ENCODE peak calls at places on chromosomes 3 and 15, in seven cellular contexts. One of them, this sample, is unnamed. For H3K4me1, the result is how much of the 10 kb centered on the place peaks cover.

GRCh38 chr3:72380711-72381508 is 467.3 kb downstream of the SHQ1 start:
- DNase-seq in thoracic aorta: no peak
- DNase-seq in psoas muscle: no peak
- DNase-seq in GM23248: no peak
- DNase-seq in OCI-LY7: no peak
- DNase-seq in mesenchymal stem cell: no peak
- DNase-seq in uterus: no peak
- DNase-seq in this sample: no peak

GRCh38 chr3:1092771-1093170 is at the start of gene CNTN6:
- DNase-seq in mesenchymal stem cell: peak
- DNase-seq in psoas muscle: no peak
- DNase-seq in GM23248: no peak
- DNase-seq in thoracic aorta: no peak
- DNase-seq in OCI-LY7: no peak
- DNase-seq in uterus: no peak
- DNase-seq in this sample: peak

GRCh38 chr15:67311751-67312150 is 57.2 kb downstream of the IQCH start:
- DNase-seq in OCI-LY7: no peak
- DNase-seq in uterus: no peak
- DNase-seq in thoracic aorta: no peak
- DNase-seq in mesenchymal stem cell: no peak
- DNase-seq in GM23248: no peak
- DNase-seq in psoas muscle: no peak
- DNase-seq in this sample: no peak

GRCh38 chr3:117719316-117719926 is 1009.8 kb downstream of the TUSC7 start:
- DNase-seq in mesenchymal stem cell: peak
- DNase-seq in psoas muscle: no peak
- DNase-seq in OCI-LY7: peak
- DNase-seq in GM23248: peak
- DNase-seq in thoracic aorta: no peak
- DNase-seq in uterus: no peak
- DNase-seq in this sample: peak

GRCh38 chr3:57956119-57956832 is 51.9 kb upstream of the FLNB start:
- DNase-seq in psoas muscle: no peak
- DNase-seq in OCI-LY7: no peak
- DNase-seq in thoracic aorta: no peak
- DNase-seq in uterus: no peak
- DNase-seq in GM23248: peak
- DNase-seq in mesenchymal stem cell: peak
- DNase-seq in this sample: no peak

GRCh38 chr3:178270838-178271237 is 265.4 kb upstream of the KCNMB2 start:
- DNase-seq in mesenchymal stem cell: no peak
- DNase-seq in GM23248: peak
- DNase-seq in psoas muscle: no peak
- DNase-seq in OCI-LY7: no peak
- DNase-seq in uterus: no peak
- DNase-seq in thoracic aorta: no peak
- DNase-seq in this sample: no peak

GRCh38 chr3:4670352-4670751 is 177.2 kb downstream of the ITPR1 start:
- DNase-seq in mesenchymal stem cell: peak
- DNase-seq in uterus: no peak
- DNase-seq in psoas muscle: no peak
- DNase-seq in GM23248: peak
- DNase-seq in OCI-LY7: peak
- DNase-seq in thoracic aorta: no peak
- DNase-seq in this sample: peak

GRCh38 chr15:31336943-31337295 is 10.3 kb downstream of the KLF13 start:
- DNase-seq in psoas muscle: no peak
- DNase-seq in uterus: no peak
- DNase-seq in GM23248: no peak
- DNase-seq in thoracic aorta: no peak
- DNase-seq in mesenchymal stem cell: no peak
- DNase-seq in OCI-LY7: no peak
- DNase-seq in this sample: no peak

GRCh38 chr3:187014417-187014864 is 84.1 kb downstream of the ST6GAL1 start:
- DNase-seq in mesenchymal stem cell: no peak
- DNase-seq in GM23248: no peak
- DNase-seq in uterus: no peak
- DNase-seq in thoracic aorta: no peak
- DNase-seq in OCI-LY7: no peak
- DNase-seq in psoas muscle: no peak
- DNase-seq in this sample: no peak

GRCh38 chr3:46187876-46188275 is 20.2 kb downstream of the CCR1 start:
- DNase-seq in uterus: no peak
- DNase-seq in thoracic aorta: no peak
- DNase-seq in psoas muscle: no peak
- DNase-seq in OCI-LY7: no peak
- DNase-seq in mesenchymal stem cell: peak
- DNase-seq in GM23248: peak
- DNase-seq in this sample: no peak

GRCh38 chr3:49803464-49804140 is 541 bp downstream of the INKA1 start:
- DNase-seq in psoas muscle: no peak
- DNase-seq in thoracic aorta: no peak
- DNase-seq in OCI-LY7: peak
- DNase-seq in GM23248: peak
- DNase-seq in uterus: peak
- DNase-seq in mesenchymal stem cell: no peak
- DNase-seq in this sample: peak

GRCh38 chr3:13546667-13547171 is 2.2 kb upstream of the FBLN2 start:
- DNase-seq in OCI-LY7: no peak
- DNase-seq in mesenchymal stem cell: peak
- DNase-seq in psoas muscle: no peak
- DNase-seq in GM23248: peak
- DNase-seq in uterus: peak
- DNase-seq in thoracic aorta: no peak
- DNase-seq in this sample: no peak

GRCh38 chr15:48084759-48085420 is 35.9 kb upstream of the SLC24A5 start:
- DNase-seq in thoracic aorta: no peak
- DNase-seq in psoas muscle: no peak
- DNase-seq in OCI-LY7: peak
- DNase-seq in uterus: no peak
- DNase-seq in mesenchymal stem cell: peak
- DNase-seq in GM23248: peak
- DNase-seq in this sample: peak

GRCh38 chr3:1346386-1346785 is 253.6 kb downstream of the CNTN6 start:
- DNase-seq in mesenchymal stem cell: no peak
- DNase-seq in OCI-LY7: no peak
- DNase-seq in thoracic aorta: no peak
- DNase-seq in uterus: no peak
- DNase-seq in psoas muscle: no peak
- DNase-seq in GM23248: no peak
- DNase-seq in this sample: no peak

GRCh38 chr3:156680243-156680930 is 6.0 kb downstream of the TIPARP start:
- DNase-seq in GM23248: no peak
- DNase-seq in mesenchymal stem cell: peak
- DNase-seq in thoracic aorta: no peak
- DNase-seq in psoas muscle: no peak
- DNase-seq in uterus: no peak
- DNase-seq in OCI-LY7: no peak
- DNase-seq in this sample: no peak

DNA sequence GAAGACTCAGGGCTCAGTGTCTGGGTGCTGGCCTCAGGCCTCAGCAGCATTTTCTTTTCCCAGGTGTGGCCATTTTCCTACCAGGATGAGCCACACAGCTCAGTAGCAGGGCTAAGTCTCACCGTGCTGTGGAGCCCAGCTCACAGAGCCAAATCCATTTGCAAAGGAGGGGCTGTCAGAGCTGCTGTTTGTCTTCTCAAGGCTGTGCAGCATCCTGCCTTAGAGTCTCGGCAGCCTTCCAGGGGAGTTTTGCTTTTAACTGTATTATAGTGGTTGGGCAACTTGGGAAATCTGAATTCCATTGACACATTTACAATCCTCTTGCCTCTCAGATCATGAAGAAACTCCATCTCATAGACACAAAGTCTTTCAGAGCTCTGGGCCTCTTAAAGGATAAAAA is 176.9 kb downstream of the ABHD5 start:
- DNase-seq in psoas muscle: no peak
- DNase-seq in uterus: no peak
- DNase-seq in OCI-LY7: no peak
- DNase-seq in mesenchymal stem cell: peak
- DNase-seq in GM23248: peak
- DNase-seq in thoracic aorta: no peak
- DNase-seq in this sample: no peak
- H3K4me1 ChIP-seq in psoas muscle: under half
- H3K4me1 ChIP-seq in uterus: under half
- H3K4me1 ChIP-seq in OCI-LY7: under half
- H3K4me1 ChIP-seq in mesenchymal stem cell: under half
- H3K4me1 ChIP-seq in GM23248: half or more
- H3K4me1 ChIP-seq in thoracic aorta: under half
- H3K4me1 ChIP-seq in this sample: under half

DNA sequence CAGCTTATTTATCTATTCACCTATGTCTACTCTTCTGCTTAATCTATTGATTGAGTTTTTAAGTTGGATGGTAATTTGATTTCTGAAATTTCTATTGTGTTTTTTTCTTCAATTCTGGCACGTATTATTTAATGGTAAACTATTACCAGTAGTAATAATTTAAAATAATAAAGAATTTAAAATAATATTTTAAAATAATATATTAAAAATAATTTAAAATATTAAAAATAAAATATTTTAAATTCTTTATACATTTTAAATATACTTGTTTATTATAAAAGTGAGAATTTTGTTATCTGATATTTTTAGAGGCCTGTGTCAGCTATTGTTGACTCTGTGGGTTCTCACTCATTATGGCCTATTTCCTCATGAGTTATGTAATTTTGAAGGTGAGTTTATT is 100.7 kb upstream of the SPATA16 start:
- DNase-seq in uterus: no peak
- DNase-seq in GM23248: no peak
- DNase-seq in thoracic aorta: no peak
- DNase-seq in OCI-LY7: no peak
- DNase-seq in mesenchymal stem cell: no peak
- DNase-seq in psoas muscle: no peak
- DNase-seq in this sample: no peak
- H3K4me1 ChIP-seq in uterus: under half
- H3K4me1 ChIP-seq in GM23248: under half
- H3K4me1 ChIP-seq in thoracic aorta: under half
- H3K4me1 ChIP-seq in OCI-LY7: under half
- H3K4me1 ChIP-seq in mesenchymal stem cell: under half
- H3K4me1 ChIP-seq in psoas muscle: under half
- H3K4me1 ChIP-seq in this sample: under half

GRCh38 chr3:184636774-184637316 is 75.0 kb downstream of the MAGEF1 start:
- DNase-seq in GM23248: peak
- DNase-seq in uterus: no peak
- DNase-seq in thoracic aorta: no peak
- DNase-seq in mesenchymal stem cell: peak
- DNase-seq in psoas muscle: no peak
- DNase-seq in OCI-LY7: no peak
- DNase-seq in this sample: no peak
- H3K4me1 ChIP-seq in GM23248: under half
- H3K4me1 ChIP-seq in uterus: under half
- H3K4me1 ChIP-seq in thoracic aorta: under half
- H3K4me1 ChIP-seq in mesenchymal stem cell: under half
- H3K4me1 ChIP-seq in psoas muscle: under half
- H3K4me1 ChIP-seq in OCI-LY7: under half
- H3K4me1 ChIP-seq in this sample: under half

DNA sequence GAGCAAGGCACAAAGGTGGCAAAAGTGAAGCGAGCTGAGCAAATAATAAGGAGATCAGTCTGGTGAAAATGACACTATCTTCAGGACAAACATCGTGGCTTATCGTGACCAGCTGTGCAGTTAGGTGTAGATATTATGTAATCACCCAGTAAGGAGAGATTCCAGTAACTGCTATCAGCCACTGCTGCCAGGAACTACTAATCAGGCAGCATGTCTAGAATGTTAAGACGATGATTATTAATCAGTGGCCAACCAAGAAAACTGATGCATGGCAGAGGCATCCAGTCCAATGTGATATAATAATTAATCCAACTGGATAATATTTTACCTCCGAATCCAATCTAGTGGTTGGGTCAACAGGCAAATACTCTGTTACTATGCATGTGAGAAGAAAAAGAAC is 252.7 kb upstream of the ZPLD1 start:
- DNase-seq in OCI-LY7: no peak
- DNase-seq in GM23248: peak
- DNase-seq in thoracic aorta: no peak
- DNase-seq in mesenchymal stem cell: peak
- DNase-seq in psoas muscle: no peak
- DNase-seq in uterus: no peak
- DNase-seq in this sample: no peak
- H3K4me1 ChIP-seq in OCI-LY7: under half
- H3K4me1 ChIP-seq in GM23248: under half
- H3K4me1 ChIP-seq in thoracic aorta: under half
- H3K4me1 ChIP-seq in mesenchymal stem cell: under half
- H3K4me1 ChIP-seq in psoas muscle: under half
- H3K4me1 ChIP-seq in uterus: under half
- H3K4me1 ChIP-seq in this sample: under half

GRCh38 chr3:22934973-22935372 is 268.2 kb upstream of the UBE2E2 start:
- DNase-seq in thoracic aorta: no peak
- DNase-seq in GM23248: no peak
- DNase-seq in psoas muscle: no peak
- DNase-seq in OCI-LY7: no peak
- DNase-seq in mesenchymal stem cell: no peak
- DNase-seq in uterus: no peak
- DNase-seq in this sample: no peak

GRCh38 chr3:22939349-22939748 is 263.8 kb upstream of the UBE2E2 start:
- DNase-seq in GM23248: peak
- DNase-seq in OCI-LY7: no peak
- DNase-seq in mesenchymal stem cell: no peak
- DNase-seq in thoracic aorta: no peak
- DNase-seq in psoas muscle: no peak
- DNase-seq in uterus: no peak
- DNase-seq in this sample: no peak

GRCh38 chr3:22938739-22939138 is 264.4 kb upstream of the UBE2E2 start:
- DNase-seq in GM23248: no peak
- DNase-seq in uterus: no peak
- DNase-seq in psoas muscle: no peak
- DNase-seq in mesenchymal stem cell: no peak
- DNase-seq in OCI-LY7: peak
- DNase-seq in thoracic aorta: no peak
- DNase-seq in this sample: no peak

GRCh38 chr3:22940285-22940684 is 262.8 kb upstream of the UBE2E2 start:
- DNase-seq in thoracic aorta: no peak
- DNase-seq in mesenchymal stem cell: no peak
- DNase-seq in GM23248: no peak
- DNase-seq in uterus: no peak
- DNase-seq in psoas muscle: no peak
- DNase-seq in OCI-LY7: no peak
- DNase-seq in this sample: no peak

DNA sequence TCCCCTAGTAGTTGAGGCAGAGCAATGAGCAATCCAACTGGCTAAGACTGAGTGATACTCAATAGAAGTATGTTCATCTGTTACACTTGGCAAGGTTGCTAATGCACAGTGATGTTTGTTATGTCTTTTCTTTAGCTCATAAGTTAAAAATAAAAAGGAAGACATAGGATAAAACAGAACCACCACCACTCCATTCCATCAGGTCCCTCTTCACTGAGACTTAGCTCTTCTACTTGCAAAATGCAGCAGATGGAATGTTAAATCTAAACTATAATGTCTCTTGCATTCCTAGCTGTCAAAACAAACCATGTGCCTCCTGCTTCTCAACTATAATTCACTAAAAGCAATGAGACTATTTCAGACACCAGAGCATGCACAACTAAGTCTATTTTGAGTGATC is 265.6 kb upstream of the UBE2E2 start:
- DNase-seq in OCI-LY7: no peak
- DNase-seq in uterus: no peak
- DNase-seq in GM23248: no peak
- DNase-seq in mesenchymal stem cell: peak
- DNase-seq in thoracic aorta: no peak
- DNase-seq in psoas muscle: no peak
- DNase-seq in this sample: no peak
- H3K4me1 ChIP-seq in OCI-LY7: under half
- H3K4me1 ChIP-seq in uterus: under half
- H3K4me1 ChIP-seq in GM23248: under half
- H3K4me1 ChIP-seq in mesenchymal stem cell: under half
- H3K4me1 ChIP-seq in thoracic aorta: under half
- H3K4me1 ChIP-seq in psoas muscle: under half
- H3K4me1 ChIP-seq in this sample: under half

GRCh38 chr15:78065973-78066946 is 11.3 kb downstream of the TBC1D2B start:
- DNase-seq in mesenchymal stem cell: peak
- DNase-seq in GM23248: peak
- DNase-seq in uterus: no peak
- DNase-seq in thoracic aorta: no peak
- DNase-seq in psoas muscle: no peak
- DNase-seq in OCI-LY7: peak
- DNase-seq in this sample: no peak
- H3K4me1 ChIP-seq in mesenchymal stem cell: under half
- H3K4me1 ChIP-seq in GM23248: half or more
- H3K4me1 ChIP-seq in uterus: under half
- H3K4me1 ChIP-seq in thoracic aorta: half or more
- H3K4me1 ChIP-seq in psoas muscle: half or more
- H3K4me1 ChIP-seq in OCI-LY7: half or more
- H3K4me1 ChIP-seq in this sample: under half